ENCODE peak calls at places on chromosomes 5 and 9, in seven cellular contexts. F is IMR-90, N is SK-N-SH, Q is HepG2, K is H1, X is GM12878, Y is K562. A is an unnamed sample.

GRCh38 chr9:89802809-89803355 is 198.1 kb downstream of the GADD45G start:
- DNase-seq in F (no peak), N (peak; percentile 45), Q (no peak), K (no peak), X (no peak), Y (no peak), A (no peak)

GRCh38 chr9:1083325-1083913 is 33.3 kb downstream of the DMRT2 start:
- DNase-seq in F (no peak), N (peak; percentile 4), Q (no peak), K (peak; percentile 59), X (no peak), Y (no peak), A (peak; percentile 15)

GRCh38 chr5:176608142-176608705 is 1.7 kb downstream of the GPRIN1 start:
- DNase-seq in F (no peak), N (no peak), Q (no peak), K (no peak), X (no peak), Y (no peak), A (no peak)

GRCh38 chr5:74257645-74258328 is 382.7 kb downstream of the ENC1 start:
- DNase-seq in F (peak; percentile 55), N (no peak), Q (no peak), K (no peak), X (no peak), Y (peak; percentile 42), A (no peak)

GRCh38 chr5:172642046-172642409 is 965 bp downstream of the NEURL1B start:
- DNase-seq in F (peak; percentile 21), N (no peak), Q (no peak), K (no peak), X (no peak), Y (no peak), A (no peak)

GRCh38 chr9:86324901-86325300 is 29.3 kb downstream of the TUT7 start:
- DNase-seq in F (peak; percentile 54), N (no peak), Q (no peak), K (no peak), X (no peak), Y (no peak), A (no peak)

GRCh38 chr5:669111-669841 is 23.9 kb downstream of the TPPP start:
- DNase-seq in F (no peak), N (peak; percentile 71), Q (peak; percentile 20), K (peak; percentile 97), X (no peak), Y (peak; percentile 71), A (no peak)

GRCh38 chr9:108056805-108057386 is 567.3 kb upstream of the KLF4 start:
- DNase-seq in F (peak; percentile 88), N (no peak), Q (no peak), K (no peak), X (no peak), Y (no peak), A (peak; percentile 67)

GRCh38 chr9:135336722-135337490 is 142.7 kb upstream of the PPP1R26 start:
- DNase-seq in F (no peak), N (no peak), Q (no peak), K (peak; percentile 41), X (no peak), Y (no peak), A (no peak)

GRCh38 chr5:174831985-174832384 is 107.6 kb downstream of the MSX2 start:
- DNase-seq in F (no peak), N (no peak), Q (no peak), K (no peak), X (no peak), Y (no peak), A (no peak)

GRCh38 chr5:145776886-145777285 is 58.3 kb downstream of the PRELID2 start:
- DNase-seq in F (peak; percentile 62), N (no peak), Q (no peak), K (no peak), X (no peak), Y (no peak), A (no peak)

GRCh38 chr5:5126444-5126843 is 13.7 kb upstream of the ADAMTS16 start:
- DNase-seq in F (no peak), N (no peak), Q (no peak), K (no peak), X (no peak), Y (no peak), A (peak; percentile 37)

GRCh38 chr5:51156838-51157237 is 226.4 kb upstream of the ISL1 start:
- DNase-seq in F (no peak), N (no peak), Q (no peak), K (no peak), X (no peak), Y (no peak), A (no peak)

GRCh38 chr5:104189031-104189430 is 626.4 kb upstream of the NUDT12 start:
- DNase-seq in F (peak; percentile 64), N (no peak), Q (no peak), K (no peak), X (no peak), Y (no peak), A (no peak)

GRCh38 chr5:82855000-82855399 is 222.2 kb downstream of the TMEM167A start:
- DNase-seq in F (no peak), N (no peak), Q (no peak), K (no peak), X (no peak), Y (no peak), A (no peak)

GRCh38 chr9:18976368-18977238 is 56.4 kb downstream of the SAXO1 start:
- DNase-seq in F (peak; percentile 92), N (peak; percentile 13), Q (no peak), K (no peak), X (no peak), Y (no peak), A (no peak)

GRCh38 chr9:106077731-106078130 is 383.4 kb downstream of the TMEM38B start:
- DNase-seq in F (no peak), N (no peak), Q (no peak), K (no peak), X (no peak), Y (no peak), A (no peak)

GRCh38 chr5:43514471-43514815 is 505 bp downstream of the C5orf34 start:
- DNase-seq in F (peak; percentile 87), N (peak; percentile 51), Q (peak; percentile 21), K (no peak), X (no peak), Y (no peak), A (peak; percentile 49)

GRCh38 chr5:132425975-132426524 is 56.5 kb downstream of the SLC22A5 start:
- DNase-seq in F (no peak), N (no peak), Q (no peak), K (peak; percentile 29), X (no peak), Y (no peak), A (no peak)

GRCh38 chr5:132426525-132427138 is 57.1 kb downstream of the SLC22A5 start:
- DNase-seq in F (peak; percentile 97), N (peak; percentile 67), Q (peak; percentile 58), K (peak; percentile 51), X (no peak), Y (peak; percentile 91), A (peak; percentile 46)

GRCh38 chr5:132428147-132428482 is 58.6 kb downstream of the SLC22A5 start:
- DNase-seq in F (no peak), N (no peak), Q (no peak), K (no peak), X (no peak), Y (no peak), A (no peak)

GRCh38 chr5:132428811-132429440 is 59.4 kb downstream of the SLC22A5 start:
- DNase-seq in F (peak; percentile 87), N (no peak), Q (no peak), K (peak; percentile 14), X (no peak), Y (no peak), A (peak; percentile 17)

DNA sequence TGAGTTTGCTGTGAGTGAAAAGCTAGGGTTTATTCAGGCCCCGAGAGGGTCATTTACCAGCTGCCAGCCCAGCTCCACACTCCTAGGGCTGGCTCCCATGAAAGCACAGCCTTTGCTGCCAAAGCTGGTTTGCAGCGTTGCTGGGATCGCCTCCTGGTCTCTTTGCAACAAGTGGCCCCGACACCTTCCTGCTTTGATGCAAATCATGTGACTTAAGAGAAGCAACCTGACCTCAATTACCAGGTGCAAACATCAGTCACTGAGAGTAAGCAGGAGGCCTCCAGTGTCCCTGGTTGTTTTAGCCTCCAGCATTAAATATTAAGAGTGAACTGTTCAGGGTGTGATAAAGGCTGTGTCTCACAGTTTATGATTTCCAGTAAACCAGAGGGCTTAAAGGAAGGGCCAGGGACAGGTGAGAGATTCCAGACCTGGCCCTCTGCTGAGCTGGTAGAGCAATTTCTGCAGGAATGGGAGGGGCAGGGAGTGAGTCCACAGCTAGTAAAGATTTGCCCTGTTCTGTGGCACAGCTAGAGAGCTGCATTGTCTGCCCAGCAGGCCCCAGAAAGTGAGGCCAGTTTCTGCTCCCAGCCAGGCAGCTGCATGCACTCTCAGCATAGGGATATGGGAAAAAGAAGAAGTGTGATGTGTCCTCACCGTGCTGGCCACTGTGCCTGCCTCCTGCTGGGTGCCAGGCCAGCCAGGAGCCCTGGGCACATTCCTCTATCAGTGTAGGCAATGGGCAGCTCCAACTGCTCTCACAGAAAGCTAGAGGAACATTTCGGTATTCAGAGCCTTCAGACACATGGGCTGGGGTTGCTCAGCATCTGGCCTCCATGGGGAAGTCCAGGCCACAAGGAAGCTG is 58.0 kb downstream of the SLC22A5 start:
- DNase-seq in F (no peak), N (peak; percentile 36), Q (no peak), K (peak; percentile 43), X (no peak), Y (no peak), A (no peak)
- TF ChIP-seq RFX5 in F (no peak), N (no peak), Q (no peak), K (no peak), X (no peak), Y (no peak), A (no peak)

GRCh38 chr5:9622891-9623547 is 7.1 kb downstream of the TAS2R1 start:
- DNase-seq in F (peak; percentile 93), N (no peak), Q (no peak), K (no peak), X (no peak), Y (no peak), A (no peak)
- TF ChIP-seq RFX5 in F (no peak), N (no peak), Q (no peak), K (no peak), X (no peak), Y (no peak), A (no peak)

DNA sequence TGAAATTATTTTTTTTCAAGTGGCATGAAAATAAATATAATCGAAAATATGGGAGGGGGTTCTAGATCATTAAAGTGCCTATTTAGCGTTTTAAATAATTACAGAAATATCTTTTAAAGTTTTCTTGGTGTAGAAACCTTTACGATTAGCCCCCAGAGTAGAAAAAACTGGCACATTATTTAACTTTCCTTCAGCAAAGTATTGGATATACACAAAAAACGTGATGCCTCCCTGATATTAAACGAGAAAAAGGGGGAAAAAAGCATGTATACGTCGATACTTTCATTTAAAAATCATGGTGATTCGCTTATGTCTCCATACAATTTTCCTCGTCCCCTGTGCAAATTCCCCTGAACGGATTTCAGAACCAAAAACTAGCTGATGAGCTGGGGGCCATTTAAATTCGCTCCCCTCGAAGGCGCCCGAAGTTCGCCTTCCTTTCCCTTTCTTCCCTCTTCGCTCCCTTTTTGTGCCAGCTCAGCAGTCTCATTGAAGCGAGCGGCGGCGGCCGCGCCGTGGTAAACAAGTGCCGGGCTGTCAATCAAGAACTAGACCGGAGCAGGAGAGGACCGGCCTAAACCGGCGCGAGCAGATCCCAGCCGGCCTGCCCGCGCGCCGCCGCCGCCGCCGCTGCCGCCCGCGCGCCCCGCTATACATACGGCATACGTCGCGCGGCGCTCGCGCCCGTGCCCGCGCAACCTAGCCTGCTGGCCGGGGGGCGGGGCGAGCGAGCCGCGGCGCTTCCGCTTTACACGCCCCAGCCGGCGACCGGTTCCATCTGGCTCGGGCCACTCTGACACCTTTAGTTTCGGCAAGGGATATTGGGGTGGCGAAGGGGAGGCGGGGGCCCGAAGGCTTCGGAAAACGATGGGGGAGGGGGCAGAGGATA is 3.3 kb downstream of the ARRDC3 start:
- DNase-seq in F (peak; percentile 84), N (peak; percentile 89), Q (peak; percentile 89), K (peak; percentile 93), X (peak; percentile 49), Y (peak; percentile 86), A (peak; percentile 78)
- TF ChIP-seq RFX5 in F (no peak), N (no peak), Q (no peak), K (no peak), X (no peak), Y (no peak), A (peak; percentile 65)

GRCh38 chr5:119323630-119324000 is 32.2 kb upstream of the TNFAIP8 start:
- DNase-seq in F (peak; percentile 61), N (no peak), Q (no peak), K (no peak), X (no peak), Y (no peak), A (no peak)
- TF ChIP-seq RFX5 in F (no peak), N (no peak), Q (no peak), K (no peak), X (no peak), Y (no peak), A (no peak)